ENCODE peak calls at places on chromosomes 3 and 15, in ten cellular contexts. J is colonic mucosa, D is GOT3, U is AG09309, F is lower leg skin, C is body of pancreas, Q is HTR-8/SVneo, I is NAMALWA, P is pancreas, M is gastrocnemius medialis. N is an unnamed sample.

GRCh38 chr3:38455639-38456430 is 2.1 kb downstream of the ACVR2B start:
- DNase-seq in C (no peak), M (peak; percentile 80), P (no peak), Q (peak; percentile 41), D (no peak), F (no peak), J (no peak), U (no peak), I (no peak), N (no peak)

GRCh38 chr3:121896823-121897222 is 2.6 kb downstream of the SLC15A2 start:
- DNase-seq in D (no peak), F (no peak), J (no peak), Q (no peak), U (no peak), P (no peak), I (no peak), M (no peak), C (no peak), N (no peak)

GRCh38 chr3:55484191-55484644 is 2.9 kb downstream of the WNT5A start:
- DNase-seq in Q (no peak), F (no peak), I (no peak), D (no peak), U (no peak), P (peak; percentile 64), J (no peak), C (no peak), M (no peak), N (no peak)

GRCh38 chr3:23885210-23885609 is 31.6 kb downstream of the NKIRAS1 start:
- DNase-seq in M (no peak), P (no peak), I (no peak), C (no peak), J (no peak), U (no peak), D (no peak), Q (no peak), F (no peak), N (no peak)

GRCh38 chr3:197490098-197490497 is 65.7 kb downstream of the BDH1 start:
- DNase-seq in C (no peak), J (no peak), U (no peak), Q (peak; percentile 84), D (no peak), F (no peak), I (no peak), M (no peak), P (no peak), N (no peak)

GRCh38 chr3:46280105-46280797 is 38.0 kb downstream of the CCR3 start:
- DNase-seq in Q (peak; percentile 22), P (no peak), J (no peak), F (no peak), U (no peak), D (no peak), C (peak; percentile 26), I (no peak), M (no peak), N (no peak)

GRCh38 chr15:23416349-23417276 is 30.4 kb downstream of the GOLGA6L2 start:
- DNase-seq in D (no peak), P (no peak), F (no peak), U (no peak), J (no peak), M (no peak), C (no peak), Q (no peak), I (peak; percentile 22), N (no peak)

GRCh38 chr3:178112134-178112533 is 424.1 kb upstream of the KCNMB2 start:
- DNase-seq in D (no peak), M (no peak), U (no peak), F (no peak), C (no peak), P (no peak), Q (no peak), J (no peak), I (peak; percentile 5), N (no peak)

GRCh38 chr3:195128255-195129071 is 142.5 kb downstream of the XXYLT1 start:
- DNase-seq in P (no peak), M (no peak), F (no peak), Q (no peak), D (no peak), J (no peak), I (no peak), C (no peak), U (no peak), N (no peak)

GRCh38 chr3:181564222-181564621 is 147.5 kb upstream of the SOX2 start:
- DNase-seq in Q (no peak), I (no peak), D (no peak), M (no peak), U (no peak), F (no peak), J (no peak), P (no peak), C (no peak), N (no peak)

GRCh38 chr15:99385865-99386264 is 134.6 kb downstream of the LRRC28 start:
- DNase-seq in I (no peak), D (no peak), P (no peak), C (peak; percentile 35), M (peak; percentile 57), F (no peak), J (peak; percentile 90), U (no peak), Q (no peak), N (peak; percentile 65)

GRCh38 chr3:102089182-102089581 is 239.9 kb downstream of the NFKBIZ start:
- DNase-seq in C (no peak), Q (no peak), U (no peak), I (no peak), P (no peak), F (no peak), J (peak; percentile 39), M (no peak), D (no peak), N (no peak)

GRCh38 chr15:45794304-45794703 is 159.5 kb downstream of the SQOR start:
- DNase-seq in U (no peak), M (no peak), I (no peak), P (no peak), D (no peak), F (no peak), J (no peak), Q (no peak), C (no peak), N (no peak)

GRCh38 chr3:118128886-118129285 is 905.8 kb downstream of the IGSF11 start:
- DNase-seq in M (no peak), D (no peak), P (no peak), I (no peak), F (no peak), U (no peak), Q (no peak), J (no peak), C (no peak), N (no peak)

GRCh38 chr3:155393316-155393715 is 99.8 kb upstream of the STRIT1 start:
- DNase-seq in M (no peak), D (no peak), Q (no peak), J (no peak), F (no peak), C (no peak), P (no peak), U (no peak), I (no peak), N (no peak)

GRCh38 chr3:56355570-56356185 is 112.6 kb downstream of the ERC2 start:
- DNase-seq in I (no peak), P (no peak), D (no peak), M (no peak), J (no peak), C (no peak), Q (no peak), U (no peak), F (no peak), N (no peak)

GRCh38 chr15:39465843-39466242 is 115.0 kb upstream of the THBS1 start:
- DNase-seq in U (no peak), I (no peak), F (no peak), J (no peak), P (no peak), D (no peak), C (no peak), Q (no peak), M (no peak), N (no peak)

GRCh38 chr3:112136959-112137693 is 4.1 kb upstream of the GCSAM start:
- DNase-seq in C (no peak), M (no peak), J (no peak), P (no peak), U (peak; percentile 7), I (peak; percentile 92), Q (peak; percentile 17), F (no peak), D (no peak), N (no peak)

GRCh38 chr3:19074257-19074938 is 73.9 kb upstream of the KCNH8 start:
- DNase-seq in Q (no peak), U (no peak), C (no peak), M (no peak), P (no peak), I (no peak), D (no peak), F (no peak), J (no peak), N (no peak)

GRCh38 chr15:72339777-72340177 is 19.8 kb upstream of the CELF6 start:
- DNase-seq in C (peak; percentile 19), M (no peak), P (no peak), I (no peak), D (no peak), J (no peak), Q (peak; percentile 70), F (no peak), U (peak; percentile 98), N (no peak)

GRCh38 chr3:11969986-11970385 is 34.2 kb upstream of the SYN2 start:
- DNase-seq in I (no peak), U (no peak), F (no peak), D (no peak), P (no peak), Q (no peak), J (no peak), C (no peak), M (no peak), N (no peak)

GRCh38 chr3:79906106-79906505 is 138.3 kb upstream of the ROBO1 start:
- DNase-seq in U (no peak), Q (no peak), C (no peak), M (no peak), D (no peak), J (no peak), P (no peak), I (no peak), F (no peak), N (no peak)

GRCh38 chr3:152419748-152420147 is 151.0 kb downstream of the MBNL1 start:
- DNase-seq in U (no peak), M (no peak), D (no peak), F (no peak), I (no peak), Q (no peak), C (no peak), J (no peak), P (no peak), N (no peak)

N was measured in stomach.